ENCODE peak calls at places on chromosomes 12 and 14, in six cellular contexts. S is Karpas-422, N is trophoblast cell, M is GM23248, V is H1, T is HCT116. F is an unnamed sample.

GRCh38 chr12:107822356-107822755 is 47.9 kb downstream of the ASCL4 start:
- DNase-seq in S (peak; percentile 48), N (no peak), M (no peak), V (no peak), T (no peak), F (no peak)

GRCh38 chr12:48031135-48031960 is 27.1 kb upstream of the COL2A1 start:
- DNase-seq in S (no peak), N (no peak), M (no peak), V (no peak), T (no peak), F (no peak)

GRCh38 chr12:97359291-97359690 is 103.3 kb upstream of the RMST start:
- DNase-seq in S (peak; percentile 29), N (no peak), M (no peak), V (no peak), T (no peak), F (no peak)

GRCh38 chr12:8678661-8679111 is 16.1 kb upstream of the MFAP5 start:
- DNase-seq in S (no peak), N (peak; percentile 99), M (peak; percentile 39), V (no peak), T (no peak), F (no peak)

GRCh38 chr12:116455540-116456306 is 103.5 kb upstream of the MAP1LC3B2 start:
- DNase-seq in S (peak; percentile 40), N (peak; percentile 96), M (peak; percentile 96), V (no peak), T (peak; percentile 85), F (no peak)

GRCh38 chr14:29671034-29671433 is 256.6 kb downstream of the PRKD1 start:
- DNase-seq in S (no peak), N (no peak), M (peak; percentile 48), V (no peak), T (no peak), F (no peak)

GRCh38 chr14:67186789-67187188 is 2.5 kb upstream of the GARIN2 start:
- DNase-seq in S (peak; percentile 38), N (peak; percentile 53), M (peak; percentile 6), V (no peak), T (peak; percentile 6), F (peak; percentile 13)

GRCh38 chr12:125776212-125776611 is 711.0 kb downstream of the AACS start:
- DNase-seq in S (no peak), N (no peak), M (no peak), V (no peak), T (no peak), F (no peak)

GRCh38 chr14:24783791-24784190 is 149.8 kb upstream of the GZMB start:
- DNase-seq in S (no peak), N (no peak), M (no peak), V (no peak), T (no peak), F (no peak)

GRCh38 chr12:47415054-47415453 is 290.8 kb downstream of the RPAP3 start:
- DNase-seq in S (no peak), N (no peak), M (peak; percentile 28), V (no peak), T (no peak), F (no peak)

GRCh38 chr14:21398901-21399300 is 15.1 kb upstream of the SUPT16H start:
- DNase-seq in S (no peak), N (no peak), M (no peak), V (no peak), T (no peak), F (no peak)

GRCh38 chr14:103625361-103626095 is 3.5 kb upstream of the KLC1 start:
- DNase-seq in S (peak; percentile 69), N (no peak), M (no peak), V (no peak), T (no peak), F (no peak)

GRCh38 chr12:46219892-46220655 is 48.8 kb downstream of the SLC38A1 start:
- DNase-seq in S (no peak), N (peak; percentile 96), M (peak; percentile 92), V (no peak), T (peak; percentile 68), F (peak; percentile 73)

GRCh38 chr12:21073822-21074460 is 57.1 kb upstream of the SLCO1B1 start:
- DNase-seq in S (no peak), N (no peak), M (peak; percentile 46), V (peak; percentile 25), T (peak; percentile 93), F (peak; percentile 67)

GRCh38 chr12:47067176-47067575 is 12.2 kb upstream of the PCED1B start:
- DNase-seq in S (no peak), N (no peak), M (no peak), V (no peak), T (no peak), F (no peak)

GRCh38 chr14:59190372-59190771 is 1.9 kb downstream of the DAAM1 start:
- DNase-seq in S (peak; percentile 63), N (peak; percentile 12), M (peak; percentile 55), V (no peak), T (no peak), F (no peak)

GRCh38 chr12:66235626-66236281 is 46.7 kb downstream of the IRAK3 start:
- DNase-seq in S (no peak), N (peak; percentile 4), M (peak; percentile 70), V (no peak), T (no peak), F (no peak)

GRCh38 chr14:68667313-68667791 is 125.5 kb downstream of the ZFP36L1 start:
- DNase-seq in S (no peak), N (no peak), M (peak; percentile 32), V (no peak), T (no peak), F (no peak)

GRCh38 chr14:38171197-38171596 is 36.5 kb upstream of the SSTR1 start:
- DNase-seq in S (no peak), N (no peak), M (peak; percentile 59), V (no peak), T (no peak), F (peak; percentile 12)

GRCh38 chr14:51996148-51996746 is 6.9 kb downstream of the RTRAF start:
- DNase-seq in S (peak; percentile 77), N (peak; percentile 76), M (peak; percentile 60), V (no peak), T (no peak), F (no peak)

GRCh38 chr12:104546575-104546974 is 89.8 kb downstream of the CHST11 start:
- DNase-seq in S (no peak), N (no peak), M (no peak), V (no peak), T (no peak), F (no peak)

GRCh38 chr12:104547239-104547638 is 90.5 kb downstream of the CHST11 start:
- DNase-seq in S (no peak), N (peak; percentile 24), M (no peak), V (no peak), T (no peak), F (no peak)

GRCh38 chr12:104549820-104550480 is 93.2 kb downstream of the CHST11 start:
- DNase-seq in S (no peak), N (peak; percentile 74), M (no peak), V (no peak), T (peak; percentile 36), F (peak; percentile 21)

GRCh38 chr12:104539063-104539462 is 82.3 kb downstream of the CHST11 start:
- DNase-seq in S (no peak), N (no peak), M (no peak), V (no peak), T (no peak), F (no peak)

DNA sequence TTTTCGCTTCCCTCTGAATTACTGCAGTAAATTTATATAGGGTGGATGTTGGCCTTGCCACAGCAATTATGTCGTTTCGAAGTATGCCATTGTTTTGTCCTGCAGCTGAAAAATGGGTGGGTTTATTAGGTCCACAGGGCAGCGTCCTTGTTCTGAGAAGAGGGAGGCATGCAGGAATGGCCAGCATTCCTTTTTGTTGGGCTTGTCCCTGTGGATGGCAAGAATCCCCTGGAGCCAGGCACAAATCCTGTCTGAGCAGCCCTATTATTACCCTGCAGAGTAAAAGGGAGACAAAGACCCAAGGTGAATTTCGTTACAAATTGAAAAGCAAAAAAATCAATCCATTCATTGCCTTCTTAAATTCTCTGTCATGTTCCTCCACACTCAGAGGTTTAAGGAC is 88.1 kb downstream of the CHST11 start:
- DNase-seq in S (no peak), N (no peak), M (no peak), V (no peak), T (no peak), F (no peak)
- H3K4me2 ChIP-seq in S (no peak overlapping the region), N (peak overlapping the region; percentile 22), M (no peak overlapping the region), V (no peak overlapping the region), T (no peak overlapping the region), F (no peak overlapping the region)

GRCh38 chr12:51076235-51076930 is 7.0 kb downstream of the CSRNP2 start:
- DNase-seq in S (no peak), N (peak; percentile 16), M (no peak), V (no peak), T (no peak), F (no peak)
- H3K79me2 ChIP-seq in S (peaks cover 33% of the 10 kb centered on the region), N (peaks cover 4% of the 10 kb centered on the region), M (peaks cover 87% of the 10 kb centered on the region), V (peaks cover 39% of the 10 kb centered on the region), T (no peaks in the 10 kb centered on the region), F (peaks cover 14% of the 10 kb centered on the region)

GRCh38 chr12:110314308-110314707 is 33.3 kb downstream of the ATP2A2 start:
- DNase-seq in S (no peak), N (peak; percentile 67), M (peak; percentile 84), V (no peak), T (no peak), F (peak; percentile 50)

GRCh38 chr12:110316861-110317260 is 35.8 kb downstream of the ATP2A2 start:
- DNase-seq in S (no peak), N (peak; percentile 96), M (peak; percentile 92), V (no peak), T (no peak), F (no peak)

GRCh38 chr12:110320548-110320947 is 39.5 kb downstream of the ATP2A2 start:
- DNase-seq in S (no peak), N (no peak), M (no peak), V (no peak), T (no peak), F (no peak)

GRCh38 chr12:110312581-110313360 is 31.7 kb downstream of the ATP2A2 start:
- DNase-seq in S (no peak), N (peak; percentile 88), M (peak; percentile 84), V (no peak), T (no peak), F (no peak)

GRCh38 chr12:110317921-110318320 is 36.9 kb downstream of the ATP2A2 start:
- DNase-seq in S (no peak), N (peak; percentile 83), M (peak; percentile 87), V (no peak), T (no peak), F (no peak)
- H3K4me2 ChIP-seq in S (no peak overlapping the region), N (no peak overlapping the region), M (peak overlapping the region; percentile 51), V (no peak overlapping the region), T (no peak overlapping the region), F (no peak overlapping the region)

DNA sequence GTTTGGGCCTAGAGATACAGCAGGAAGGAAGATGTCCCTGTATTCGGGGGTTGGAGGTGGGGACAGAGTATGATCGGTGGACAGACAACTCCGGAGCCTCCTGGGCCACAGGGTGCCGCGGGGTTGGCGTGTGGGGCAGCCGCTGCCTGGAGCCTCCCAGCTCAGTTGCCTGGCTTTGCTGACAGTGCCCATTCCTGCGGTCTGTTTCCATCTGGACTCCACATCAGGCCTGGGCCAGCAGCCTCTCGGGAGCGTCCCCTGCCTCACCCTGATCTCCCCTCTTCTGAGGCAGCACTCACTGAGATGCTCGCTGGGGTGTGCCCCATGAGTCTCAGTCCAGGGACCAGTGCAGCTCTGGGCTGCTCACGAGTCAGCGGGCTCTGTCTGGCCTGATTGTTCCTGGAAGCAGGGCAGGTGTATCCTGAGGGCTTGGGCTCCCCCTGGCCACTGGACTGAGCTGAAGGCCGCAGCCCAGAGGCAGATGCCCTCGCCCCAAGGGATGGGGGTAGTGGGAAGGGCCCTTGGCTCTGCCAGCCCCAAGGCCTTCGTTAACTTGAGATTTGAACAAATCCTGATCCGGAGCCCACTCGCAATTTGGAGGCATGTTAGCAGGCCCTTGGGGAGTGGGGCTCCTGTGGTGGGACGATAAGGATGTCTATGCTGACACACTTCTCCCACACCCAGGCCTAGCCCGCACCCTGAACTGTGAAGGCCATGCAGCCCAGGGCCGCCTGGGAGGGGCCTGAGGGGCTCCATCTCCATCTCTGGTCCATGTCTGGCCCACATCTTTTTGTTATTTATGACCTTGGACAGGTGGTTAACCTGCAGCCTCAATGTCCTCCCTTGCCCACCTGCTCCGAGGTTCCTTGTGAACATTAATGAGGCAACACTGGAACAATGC is 7.5 kb downstream of the HIP1R start:
- DNase-seq in S (no peak), N (no peak), M (no peak), V (no peak), T (no peak), F (no peak)
- H3K79me2 ChIP-seq in S (no peaks in the 10 kb centered on the region), N (no peaks in the 10 kb centered on the region), M (peaks cover 12% of the 10 kb centered on the region), V (no peaks in the 10 kb centered on the region), T (peaks cover 88% of the 10 kb centered on the region), F (peaks cover 56% of the 10 kb centered on the region)

F was measured in PC-9.